ENCODE peak calls at places on chromosomes 12 and 14, in six cellular contexts. U is neural progenitor cell, S is frontal cortex, J is M059J, K is EL, D is anterior cingulate cortex. Y is an unnamed sample.

GRCh38 chr14:103402700-103403099 is 17.5 kb downstream of the MARK3 start:
- DNase-seq in U (no peak), S (no peak), J (peak), K (peak), D (no peak), Y (no peak)

GRCh38 chr12:94545937-94546771 is 86.5 kb upstream of the CEP83 start:
- DNase-seq in U (peak), S (peak), J (peak), K (peak), D (no peak), Y (peak)

GRCh38 chr14:27958757-27959156 is 807.8 kb upstream of the FOXG1 start:
- DNase-seq in U (no peak), S (no peak), J (no peak), K (no peak), D (no peak), Y (no peak)

GRCh38 chr14:103014466-103015319 is 42.7 kb downstream of the CDC42BPB start:
- DNase-seq in U (peak), S (no peak), J (peak), K (peak), D (no peak), Y (peak)

GRCh38 chr14:104098272-104099095 is 13.0 kb downstream of the ASPG start:
- DNase-seq in U (no peak), S (no peak), J (no peak), K (no peak), D (no peak), Y (no peak)

GRCh38 chr12:66269142-66269541 is 33.2 kb upstream of the HELB start:
- DNase-seq in U (no peak), S (no peak), J (no peak), K (no peak), D (no peak), Y (no peak)

GRCh38 chr12:2691340-2692111 is 103.2 kb upstream of the FKBP4 start:
- DNase-seq in U (peak), S (no peak), J (no peak), K (no peak), D (no peak), Y (no peak)

GRCh38 chr14:106044515-106044914 is 518.1 kb downstream of the TMEM121 start:
- DNase-seq in U (no peak), S (no peak), J (no peak), K (no peak), D (no peak), Y (no peak)

GRCh38 chr14:26282578-26282977 is 315.3 kb downstream of the NOVA1 start:
- DNase-seq in U (no peak), S (no peak), J (no peak), K (no peak), D (no peak), Y (no peak)

GRCh38 chr12:90896164-90896563 is 58.8 kb downstream of the CCER1 start:
- DNase-seq in U (no peak), S (no peak), J (peak), K (peak), D (no peak), Y (peak)

GRCh38 chr12:40336573-40337199 is 111.9 kb downstream of the LRRK2 start:
- DNase-seq in U (no peak), S (no peak), J (no peak), K (peak), D (no peak), Y (peak)

GRCh38 chr14:29895591-29896043 is 32.0 kb downstream of the PRKD1 start:
- DNase-seq in U (no peak), S (no peak), J (no peak), K (no peak), D (no peak), Y (no peak)